ENCODE peak calls at places on chromosomes 11 and 22, in five cellular contexts. S is kidney, B is AG10803, R is HFFc6, I is body of pancreas. Q is an unnamed sample.
A peak's percentile ranks its signal among the peaks of the same experiment; 100 is the strongest.

GRCh38 chr22:50303515-50303847 is 4.0 kb downstream of the PLXNB2 start:
- DNase-seq in I (no peak), B (no peak), S (no peak), R (no peak), Q (no peak)

GRCh38 chr22:21876486-21877176 is 9.2 kb upstream of the MAPK1 start:
- DNase-seq in B (peak; percentile 57), I (no peak), R (peak; percentile 91), S (no peak), Q (no peak)

GRCh38 chr22:41966607-41967240 is 2.5 kb upstream of the SEPTIN3 start:
- DNase-seq in I (peak; percentile 43), B (peak; percentile 93), S (no peak), R (peak; percentile 94), Q (peak; percentile 35)

GRCh38 chr11:31106963-31107576 is 262.5 kb downstream of the DCDC1 start:
- DNase-seq in R (no peak), I (peak; percentile 84), B (peak; percentile 43), S (no peak), Q (peak; percentile 77)

GRCh38 chr11:64745523-64746328 is 1.8 kb upstream of the RASGRP2 start:
- DNase-seq in B (peak; percentile 28), S (peak; percentile 98), I (peak; percentile 53), R (no peak), Q (peak; percentile 87)

GRCh38 chr11:69137148-69137844 is 18.4 kb upstream of the SMIM38 start:
- DNase-seq in S (no peak), B (no peak), I (no peak), R (no peak), Q (no peak)

GRCh38 chr11:27904358-27905055 is 203.4 kb downstream of the KIF18A start:
- DNase-seq in B (peak; percentile 65), S (no peak), I (no peak), R (peak; percentile 84), Q (no peak)

GRCh38 chr11:111018571-111018970 is 227.0 kb upstream of the POU2AF2 start:
- DNase-seq in R (no peak), S (no peak), I (no peak), B (no peak), Q (no peak)

GRCh38 chr22:24950272-24950902 is 2.1 kb upstream of the KIAA1671 start:
- DNase-seq in S (no peak), I (no peak), R (no peak), B (peak; percentile 62), Q (no peak)

GRCh38 chr11:76419896-76420295 is 24.9 kb upstream of the EMSY start:
- DNase-seq in I (peak; percentile 67), R (no peak), S (no peak), B (no peak), Q (peak; percentile 22)

GRCh38 chr22:30922151-30922611 is 46.4 kb downstream of the MORC2 start:
- DNase-seq in S (peak; percentile 93), I (peak; percentile 71), B (peak; percentile 64), R (no peak), Q (no peak)

DNA sequence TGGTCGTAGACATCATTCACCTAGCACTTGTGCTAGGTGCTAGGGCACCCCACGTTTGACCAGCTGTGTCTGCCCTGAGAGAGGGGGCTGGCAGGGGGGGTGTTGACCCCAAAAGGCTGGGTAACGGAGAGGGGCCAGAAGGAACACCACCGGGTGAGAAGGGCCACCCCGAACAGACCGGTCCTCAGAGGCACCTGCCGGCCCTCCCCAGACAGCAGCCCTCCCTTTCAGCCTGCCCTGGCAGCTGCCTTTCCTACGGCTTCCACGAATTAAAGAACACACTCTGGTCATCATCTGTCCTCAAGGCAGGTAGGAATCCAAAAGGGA is 977 bp upstream of the KCNJ5 start:
- DNase-seq in B (no peak), I (no peak), R (no peak), S (no peak), Q (no peak)
- TF ChIP-seq CTCF in B (no peak), I (no peak), R (no peak), S (no peak), Q (no peak)

GRCh38 chr22:43828711-43829447 is 16.8 kb upstream of the EFCAB6 start:
- DNase-seq in B (peak; percentile 4), R (no peak), S (peak; percentile 66), I (no peak), Q (no peak)
- TF ChIP-seq CTCF in B (peak; percentile 35), R (peak; percentile 41), S (no peak), I (no peak), Q (no peak)

DNA sequence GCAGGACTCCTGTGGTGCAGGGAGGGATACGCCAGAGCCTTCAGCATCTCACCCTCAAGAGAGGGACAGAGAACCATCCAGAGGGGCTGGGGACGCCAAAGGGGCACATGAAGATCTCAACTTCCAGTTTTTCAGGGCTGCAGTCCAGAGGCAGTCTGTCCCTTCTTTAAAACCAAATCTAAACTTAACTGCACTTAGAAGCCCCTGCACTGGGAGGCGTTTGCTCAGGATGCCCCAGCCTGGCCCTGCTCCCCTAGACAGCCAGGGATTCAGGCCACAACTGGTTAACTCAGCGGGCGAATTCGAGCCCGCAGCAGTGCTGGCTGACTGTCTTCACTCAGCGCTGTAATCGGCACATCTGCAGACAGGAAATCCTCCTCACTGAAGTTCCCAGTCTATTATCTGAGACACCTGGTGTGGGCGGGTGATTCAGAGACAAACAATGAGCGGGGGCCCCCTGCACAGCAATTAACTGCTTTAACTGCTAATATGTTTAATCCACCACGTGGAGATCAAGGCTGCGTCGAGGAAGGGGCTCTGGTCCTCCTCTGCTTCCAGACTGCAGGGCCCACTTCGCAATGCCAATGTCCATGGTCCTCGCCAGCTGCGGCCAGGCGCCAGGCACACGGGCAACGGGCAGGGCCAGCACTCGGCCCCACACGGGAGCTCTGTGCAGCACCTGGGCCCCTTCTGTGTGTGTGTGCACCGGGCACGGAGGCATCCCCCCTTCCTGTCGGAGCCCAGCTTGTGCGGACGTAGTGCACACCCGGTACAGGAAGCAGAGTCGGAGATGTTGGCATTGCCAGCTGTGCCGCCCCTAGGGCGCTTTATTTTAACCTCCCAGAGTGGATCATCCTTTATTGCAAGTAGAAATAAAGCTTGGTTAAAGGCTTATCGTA is 36.9 kb upstream of the GNB1L start:
- DNase-seq in S (peak; percentile 75), R (peak; percentile 77), I (no peak), B (peak; percentile 79), Q (peak; percentile 65)
- TF ChIP-seq CTCF in S (no peak), R (no peak), I (no peak), B (no peak), Q (no peak)

GRCh38 chr22:37546436-37547248 is 13.6 kb upstream of the CDC42EP1 start:
- DNase-seq in S (peak; percentile 88), I (peak; percentile 90), B (peak; percentile 84), R (peak; percentile 50), Q (no peak)

GRCh38 chr22:37551981-37552380 is 8.3 kb upstream of the CDC42EP1 start:
- DNase-seq in I (no peak), R (no peak), S (no peak), B (no peak), Q (no peak)

GRCh38 chr22:37552560-37553163 is 7.6 kb upstream of the CDC42EP1 start:
- DNase-seq in R (peak; percentile 21), S (peak; percentile 89), B (peak; percentile 71), I (no peak), Q (peak; percentile 52)

GRCh38 chr22:37547249-37547741 is 13.0 kb upstream of the CDC42EP1 start:
- DNase-seq in I (no peak), R (no peak), B (peak; percentile 60), S (no peak), Q (no peak)

GRCh38 chr22:37549704-37550059 is 10.6 kb upstream of the CDC42EP1 start:
- DNase-seq in R (peak; percentile 53), B (peak; percentile 72), S (peak; percentile 87), I (peak; percentile 93), Q (no peak)
- TF ChIP-seq CTCF in R (peak; percentile 59), B (peak; percentile 54), S (no peak), I (peak; percentile 84), Q (no peak)

GRCh38 chr11:67050139-67050538 is 6.5 kb upstream of the RHOD start:
- DNase-seq in B (no peak), R (no peak), S (no peak), I (no peak), Q (no peak)
- TF ChIP-seq CTCF in B (no peak), R (peak; percentile 22), S (no peak), I (no peak), Q (no peak)

DNA sequence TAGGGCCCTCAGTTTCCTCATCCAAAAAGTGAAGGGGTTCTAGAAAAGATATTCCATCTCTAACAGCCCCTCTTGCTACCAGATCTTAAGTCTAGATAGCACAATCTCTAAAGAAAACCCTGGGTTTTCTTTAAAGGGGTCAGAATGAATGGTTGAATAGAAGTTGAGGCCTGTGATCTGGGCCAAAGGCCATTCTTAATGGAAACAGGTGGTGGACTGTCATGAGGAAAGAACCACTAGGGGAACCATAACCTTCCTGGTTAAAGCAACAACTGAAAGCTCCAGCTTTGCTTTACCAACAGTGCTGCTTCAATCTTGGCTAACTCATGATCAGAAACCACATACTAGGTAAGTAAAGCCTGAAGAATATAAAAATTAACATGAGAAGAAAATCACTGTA is 1.8 kb downstream of the CELF1 start:
- DNase-seq in I (no peak), R (peak; percentile 28), S (no peak), B (peak; percentile 44), Q (no peak)
- TF ChIP-seq CTCF in I (peak; percentile 15), R (peak; percentile 70), S (no peak), B (peak; percentile 52), Q (no peak)

DNA sequence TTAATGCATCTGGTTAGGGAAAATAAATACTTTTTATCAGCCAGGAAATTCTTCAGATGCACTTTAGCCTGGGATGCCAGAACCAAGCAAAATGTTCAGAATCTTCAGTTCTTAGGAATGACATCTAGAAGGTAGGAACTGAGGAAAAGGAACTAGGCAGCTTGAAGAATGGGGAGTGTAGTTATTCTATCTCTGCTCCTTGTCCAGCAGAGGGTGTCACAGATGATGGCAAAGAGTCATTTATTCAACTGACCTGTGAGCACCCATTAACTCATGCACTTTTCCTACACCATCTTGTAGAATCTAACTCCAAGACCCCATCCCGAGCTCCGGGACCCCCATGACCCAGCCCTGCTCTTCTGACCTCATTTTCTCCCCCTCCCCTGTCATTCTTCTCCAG is 122.1 kb upstream of the ISX start:
- DNase-seq in I (no peak), S (no peak), B (no peak), R (no peak), Q (no peak)
- TF ChIP-seq CTCF in I (no peak), S (no peak), B (no peak), R (no peak), Q (no peak)

GRCh38 chr11:125724125-125724524 is 22.0 kb upstream of the PATE1 start:
- DNase-seq in B (peak; percentile 24), S (no peak), R (peak; percentile 15), I (no peak), Q (no peak)
- TF ChIP-seq CTCF in B (peak; percentile 47), S (no peak), R (peak; percentile 43), I (no peak), Q (no peak)

DNA sequence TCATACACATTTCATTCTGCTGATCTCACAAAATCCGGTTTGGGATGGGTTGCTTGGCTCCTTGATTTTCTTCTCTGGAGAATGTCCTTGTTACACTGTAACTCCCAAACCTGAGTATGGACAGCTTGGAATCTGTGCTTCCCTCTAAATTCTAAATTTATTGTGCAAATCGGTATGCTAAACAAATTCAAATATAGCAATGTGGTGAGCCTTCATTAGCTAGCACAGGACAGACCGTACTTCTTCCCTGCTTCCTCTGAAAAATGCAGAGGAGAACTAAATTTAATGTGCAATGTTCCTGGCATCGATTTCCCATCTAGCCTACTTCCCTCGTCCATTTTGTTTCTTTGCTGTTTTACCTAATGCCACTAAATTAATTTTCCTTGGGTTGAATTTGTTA is 858.4 kb upstream of the FAT3 start:
- DNase-seq in I (no peak), B (no peak), R (no peak), S (no peak), Q (no peak)
- TF ChIP-seq CTCF in I (no peak), B (no peak), R (no peak), S (no peak), Q (no peak)

Q was measured in endothelial cell.